ENCODE peak calls at places on chromosomes 4 and X, in four cellular contexts. C is GM12865, N is tibial artery, Q is ascending aorta. F is an unnamed sample.

GRCh38 chr4:7632971-7633370 is 198.2 kb upstream of the PSAPL1 start:
- DNase-seq in C (no peak), N (no peak), Q (no peak), F (no peak)

GRCh38 chr4:131499139-131499873 is 1649.8 kb upstream of the PCDH10 start:
- DNase-seq in C (no peak), N (no peak), Q (no peak), F (no peak)

GRCh38 chr4:31655328-31655727 is 935.2 kb downstream of the PCDH7 start:
- DNase-seq in C (no peak), N (no peak), Q (no peak), F (no peak)

GRCh38 chr4:123892368-123892961 is 495.9 kb downstream of the SPRY1 start:
- DNase-seq in C (no peak), N (no peak), Q (no peak), F (no peak)

GRCh38 chr4:147765121-147765521 is 33.2 kb downstream of the ARHGAP10 start:
- DNase-seq in C (no peak), N (no peak), Q (no peak), F (no peak)

GRCh38 chr4:185339941-185340340 is 55.8 kb downstream of the LRP2BP start:
- DNase-seq in C (peak), N (no peak), Q (no peak), F (no peak)

GRCh38 chr4:81595287-81595686 is 123.6 kb upstream of the RASGEF1B start:
- DNase-seq in C (no peak), N (no peak), Q (no peak), F (no peak)

GRCh38 chrX:132171478-132171877 is 43.7 kb upstream of the FRMD7 start:
- DNase-seq in C (peak), N (no peak), Q (no peak), F (no peak)

GRCh38 chrX:40807384-40807783 is 72.0 kb upstream of the MED14 start:
- DNase-seq in C (no peak), N (no peak), Q (no peak), F (no peak)

GRCh38 chr4:16126714-16127113 is 42.9 kb upstream of the PROM1 start:
- DNase-seq in C (no peak), N (no peak), Q (no peak), F (no peak)

GRCh38 chrX:129000018-129000417 is 523.3 kb downstream of the SMARCA1 start:
- DNase-seq in C (no peak), N (no peak), Q (no peak), F (no peak)

GRCh38 chrX:13194291-13195103 is 125.4 kb downstream of the ATXN3L start:
- DNase-seq in C (peak), N (no peak), Q (no peak), F (no peak)

GRCh38 chr4:185587444-185588161 is 52.3 kb upstream of the PDLIM3 start:
- DNase-seq in C (peak), N (no peak), Q (no peak), F (no peak)

GRCh38 chrX:102498732-102499131 is 17.8 kb downstream of the TMSB15A start:
- DNase-seq in C (no peak), N (no peak), Q (no peak), F (no peak)
- TF ChIP-seq CTCF in C (no peak), N (no peak), Q (no peak), F (no peak)

GRCh38 chr4:121734576-121734975 is 30.4 kb downstream of the SMIM43 start:
- DNase-seq in C (no peak), N (no peak), Q (no peak), F (no peak)

GRCh38 chr4:121733942-121734341 is 31.0 kb downstream of the SMIM43 start:
- DNase-seq in C (no peak), N (no peak), Q (no peak), F (no peak)

GRCh38 chr4:121738780-121739547 is 26.0 kb downstream of the SMIM43 start:
- DNase-seq in C (no peak), N (no peak), Q (no peak), F (no peak)

GRCh38 chr4:121739575-121739974 is 25.4 kb downstream of the SMIM43 start:
- DNase-seq in C (no peak), N (no peak), Q (no peak), F (no peak)

DNA sequence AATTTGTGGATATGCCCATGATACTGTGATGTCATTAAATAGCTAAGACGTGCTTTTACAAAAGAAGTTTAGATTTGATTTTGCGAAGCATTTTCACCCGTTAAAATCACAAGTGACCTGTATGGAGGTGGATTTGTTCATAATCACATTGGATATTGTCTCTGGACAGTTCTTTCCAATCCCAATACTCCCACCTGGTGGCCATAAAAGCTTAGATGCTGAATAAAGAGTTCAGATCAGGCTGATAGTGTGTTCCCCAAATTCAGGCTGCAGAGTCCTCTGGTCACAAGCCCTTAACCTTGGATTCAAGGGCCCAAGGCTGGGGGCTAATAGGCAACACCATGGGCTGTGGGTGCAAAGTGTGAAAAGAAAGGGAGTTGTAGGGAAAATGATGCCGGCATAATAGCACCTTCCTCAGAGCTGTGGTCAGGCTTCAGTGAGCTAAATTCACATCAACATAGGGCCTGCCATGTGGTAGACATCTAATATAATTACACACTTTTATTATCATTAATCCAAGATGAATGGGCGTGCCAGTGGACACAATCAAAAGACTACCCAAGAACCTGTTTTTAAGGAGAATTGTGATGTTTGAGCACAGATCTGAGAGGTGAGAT is 28.1 kb downstream of the SMIM43 start:
- DNase-seq in C (peak), N (no peak), Q (no peak), F (no peak)
- TF ChIP-seq CTCF in C (peak), N (peak), Q (peak), F (peak)

DNA sequence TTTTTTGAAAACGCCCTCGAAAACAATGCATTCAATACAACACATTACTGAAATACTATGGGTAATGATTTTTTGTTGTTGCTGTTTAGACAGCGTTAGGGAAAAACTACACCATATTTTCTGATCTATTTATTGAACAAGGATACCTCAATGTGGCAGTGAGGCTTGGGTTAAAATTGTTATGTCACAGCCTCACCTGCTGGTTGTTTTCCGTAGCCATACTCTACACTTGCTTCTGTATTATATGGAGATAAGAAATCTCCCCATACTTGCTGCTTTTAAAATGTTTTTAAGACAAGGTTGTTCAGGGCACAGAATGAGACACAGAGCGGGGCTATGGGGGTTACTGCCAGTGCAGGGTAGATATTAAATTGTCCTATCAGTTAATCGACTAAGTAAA is 221.6 kb upstream of the FTHL17 start:
- DNase-seq in C (peak), N (no peak), Q (no peak), F (no peak)
- TF ChIP-seq CTCF in C (peak), N (no peak), Q (no peak), F (no peak)

GRCh38 chrX:124592745-124593144 is 246.4 kb downstream of the SH2D1A start:
- DNase-seq in C (no peak), N (no peak), Q (no peak), F (no peak)

DNA sequence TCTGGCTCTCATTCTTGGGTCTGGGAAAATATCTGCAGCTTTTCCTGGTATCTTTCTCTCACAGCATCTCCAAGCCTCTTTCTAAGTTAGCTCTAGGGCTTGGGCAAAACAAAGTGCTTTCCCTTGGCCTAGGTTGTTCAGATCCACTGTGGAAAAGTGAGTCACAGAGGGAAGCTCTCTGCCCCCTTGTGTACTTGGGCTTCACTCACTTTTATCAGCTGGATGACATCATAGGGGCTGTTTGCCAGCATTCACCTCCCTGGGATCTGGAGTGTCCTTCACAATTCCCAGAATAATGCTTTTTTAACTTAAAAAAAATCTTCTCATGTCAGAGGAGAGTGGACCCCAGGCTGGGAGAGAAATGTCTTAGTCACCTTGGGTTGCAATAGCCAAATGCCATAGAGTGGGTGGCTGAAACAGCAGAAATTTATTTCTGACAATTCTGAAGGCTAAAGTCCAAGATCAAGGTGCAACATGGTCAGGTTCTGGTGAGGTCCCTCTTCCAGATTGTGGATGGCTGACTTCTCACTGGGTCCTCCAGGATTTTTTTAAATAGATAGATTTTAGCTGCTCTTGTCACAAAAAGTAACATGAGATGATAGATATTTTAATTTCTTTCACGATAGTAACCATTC is 247.8 kb downstream of the SH2D1A start:
- DNase-seq in C (no peak), N (no peak), Q (no peak), F (no peak)
- TF ChIP-seq CTCF in C (no peak), N (no peak), Q (no peak), F (no peak)

DNA sequence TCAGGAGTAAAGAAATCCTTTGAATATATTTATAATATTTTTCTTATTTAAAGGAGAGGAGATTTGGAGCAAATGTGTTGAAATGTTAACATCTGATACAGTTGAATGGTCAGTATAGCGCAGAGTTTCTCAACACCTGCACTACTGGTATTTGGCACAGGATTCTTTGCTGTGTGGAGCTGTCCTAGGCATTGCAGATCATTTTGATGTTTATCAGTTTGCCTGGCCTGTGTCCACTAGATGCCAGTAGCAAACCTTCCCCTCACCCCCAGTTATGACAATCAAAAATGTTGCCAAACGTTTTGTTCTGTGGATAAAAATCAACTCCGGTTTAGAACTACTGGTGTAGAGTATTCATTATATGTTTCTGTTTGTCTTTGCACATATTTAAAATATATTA is 765.3 kb upstream of the SLIT2 start:
- DNase-seq in C (no peak), N (no peak), Q (no peak), F (no peak)
- TF ChIP-seq CTCF in C (no peak), N (no peak), Q (no peak), F (no peak)

DNA sequence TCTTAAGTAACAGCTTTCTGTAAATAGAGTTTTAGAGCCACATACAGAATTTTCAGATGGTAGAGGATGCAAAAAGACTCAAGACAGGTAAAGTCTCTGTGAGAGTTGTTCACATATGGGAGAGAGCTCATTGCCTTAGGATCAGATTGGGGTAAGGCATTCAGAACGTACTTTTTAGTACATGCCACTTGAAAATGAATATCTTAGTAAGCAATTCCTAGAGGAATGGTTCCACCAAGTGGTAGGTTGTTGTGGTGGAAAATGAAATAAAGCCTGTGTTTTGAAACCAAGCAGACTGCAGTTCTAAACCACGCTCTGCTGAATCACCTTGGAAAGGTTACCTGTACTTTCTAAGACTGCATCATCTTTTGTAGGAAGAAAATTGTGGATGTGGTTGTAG is 547.0 kb upstream of the LCORL start:
- DNase-seq in C (no peak), N (no peak), Q (no peak), F (no peak)
- TF ChIP-seq CTCF in C (no peak), N (no peak), Q (no peak), F (no peak)

DNA sequence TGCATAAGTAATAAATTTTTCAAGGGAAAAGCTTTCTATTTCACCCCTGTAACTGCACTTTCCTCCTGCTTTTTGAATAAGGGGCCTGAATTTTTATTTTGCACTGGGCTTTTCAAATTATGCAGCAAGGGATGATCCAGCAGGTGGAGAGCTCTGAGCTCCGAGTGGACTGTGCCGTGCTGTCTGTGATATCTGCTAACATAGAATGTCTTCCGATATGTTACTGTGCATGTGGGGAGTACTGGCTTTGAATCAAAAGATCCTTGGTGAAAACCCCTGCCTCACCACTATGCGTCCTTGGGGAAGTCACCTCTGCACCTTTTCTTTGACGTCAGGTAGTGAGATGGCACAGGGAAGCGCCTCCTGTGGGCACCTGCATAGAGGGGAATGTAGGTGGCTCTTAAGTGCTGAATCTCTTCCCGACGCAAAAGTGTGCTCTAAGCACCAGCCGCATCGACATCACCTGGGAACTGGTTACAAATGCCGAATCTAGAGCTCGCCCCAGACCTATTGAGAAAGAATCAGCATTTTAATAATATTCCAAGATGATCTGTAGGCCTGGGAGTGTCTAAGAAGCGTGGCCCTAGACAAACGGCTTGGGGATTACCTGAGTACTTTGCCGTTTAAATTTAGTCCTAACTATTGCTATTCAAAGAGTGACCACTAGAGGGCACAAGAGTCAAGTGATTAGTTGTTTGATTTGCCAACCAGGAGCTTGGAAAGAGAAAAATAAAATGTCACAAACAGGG is 19.2 kb upstream of the WFS1 start:
- DNase-seq in C (peak), N (no peak), Q (no peak), F (no peak)
- TF ChIP-seq CTCF in C (peak), N (peak), Q (peak), F (peak)

GRCh38 chr4:48290146-48290772 is 20.6 kb upstream of the TEC start:
- DNase-seq in C (peak), N (no peak), Q (no peak), F (no peak)
- TF ChIP-seq CTCF in C (peak), N (peak), Q (no peak), F (peak)

GRCh38 chr4:77695769-77696168 is 90.1 kb downstream of the CXCL13 start:
- DNase-seq in C (no peak), N (no peak), Q (no peak), F (peak)

GRCh38 chr4:77697860-77698599 is 92.4 kb downstream of the CXCL13 start:
- DNase-seq in C (peak), N (no peak), Q (no peak), F (no peak)

GRCh38 chr4:77692847-77693432 is 87.3 kb downstream of the CXCL13 start:
- DNase-seq in C (no peak), N (no peak), Q (no peak), F (no peak)
- TF ChIP-seq CTCF in C (no peak), N (no peak), Q (no peak), F (no peak)